ENCODE peak calls at places on chromosomes 7 and 10, in ten cellular contexts. B, L, G, E, D, O, N, C, S and Q are unnamed samples.

GRCh38 chr7:28169166-28169713 is 11.4 kb downstream of the JAZF1 start:
- DNase-seq in L (peak; percentile 73), D (no peak), N (no peak), E (no peak), G (no peak), O (no peak), C (no peak), S (no peak), B (no peak), Q (no peak)

GRCh38 chr10:78856421-78856820 is 212.3 kb upstream of the ZMIZ1 start:
- DNase-seq in N (no peak), C (peak; percentile 81), E (no peak), B (no peak), O (peak; percentile 79), D (no peak), L (no peak), G (peak; percentile 72), S (no peak), Q (no peak)

GRCh38 chr7:84248267-84248666 is 53.7 kb upstream of the SEMA3A start:
- DNase-seq in G (no peak), C (no peak), E (no peak), S (no peak), B (no peak), L (peak; percentile 73), N (no peak), D (no peak), O (no peak), Q (no peak)

GRCh38 chr7:46682841-46683624 is 762.0 kb upstream of the IGFBP3 start:
- DNase-seq in N (no peak), C (no peak), D (no peak), G (no peak), E (no peak), L (peak; percentile 3), O (no peak), S (no peak), B (no peak), Q (no peak)

GRCh38 chr10:49272251-49273081 is 26.5 kb upstream of the C10orf71 start:
- DNase-seq in G (peak; percentile 79), C (peak; percentile 50), S (no peak), L (peak; percentile 4), E (no peak), D (no peak), B (no peak), O (peak; percentile 39), N (no peak), Q (no peak)

GRCh38 chr10:29034592-29034991 is 254.3 kb upstream of the LYZL1 start:
- DNase-seq in L (no peak), S (no peak), G (no peak), D (no peak), C (no peak), N (no peak), E (no peak), B (no peak), O (no peak), Q (no peak)

GRCh38 chr7:117780832-117781231 is 92.4 kb downstream of the CTTNBP2 start:
- DNase-seq in S (no peak), N (no peak), L (peak; percentile 54), O (no peak), C (no peak), G (no peak), D (no peak), E (no peak), B (no peak), Q (no peak)

GRCh38 chr10:62829622-62830021 is 13.5 kb upstream of the EGR2 start:
- DNase-seq in O (no peak), L (no peak), G (no peak), C (no peak), B (no peak), N (no peak), S (no peak), D (no peak), E (no peak), Q (no peak)

GRCh38 chr10:110698782-110699201 is 54.7 kb downstream of the RBM20 start:
- DNase-seq in S (peak; percentile 79), O (no peak), B (no peak), C (no peak), E (no peak), L (peak; percentile 13), G (peak; percentile 56), N (no peak), D (no peak), Q (no peak)

GRCh38 chr10:14952851-14953451 is 945 bp downstream of the DCLRE1C start:
- DNase-seq in L (peak; percentile 16), E (no peak), B (no peak), N (no peak), C (no peak), O (no peak), G (no peak), D (no peak), S (no peak), Q (no peak)

GRCh38 chr10:112792487-112793196 is 157.4 kb upstream of the TCF7L2 start:
- DNase-seq in O (no peak), L (peak; percentile 56), E (no peak), N (no peak), D (peak; percentile 71), S (peak; percentile 86), G (no peak), C (no peak), B (peak; percentile 79), Q (no peak)

GRCh38 chr7:80900583-80901576 is 18.0 kb downstream of the SEMA3C start:
- DNase-seq in O (no peak), D (no peak), E (no peak), L (peak; percentile 74), G (no peak), B (no peak), S (no peak), C (no peak), N (no peak), Q (no peak)

GRCh38 chr7:55622241-55622835 is 50.0 kb upstream of the VOPP1 start:
- DNase-seq in B (no peak), L (no peak), C (no peak), G (no peak), O (no peak), N (no peak), S (no peak), D (no peak), E (no peak), Q (no peak)

GRCh38 chr7:42406358-42406757 is 169.3 kb upstream of the GLI3 start:
- DNase-seq in G (no peak), E (no peak), O (no peak), N (no peak), L (no peak), B (no peak), S (no peak), C (peak; percentile 60), D (no peak), Q (no peak)

GRCh38 chr7:79741684-79742083 is 288.2 kb upstream of the MAGI2 start:
- DNase-seq in D (no peak), C (no peak), B (no peak), O (no peak), E (no peak), S (no peak), N (no peak), G (no peak), L (no peak), Q (no peak)
- TF ChIP-seq CTCF in D (no peak), C (no peak), B (no peak), O (peak; percentile 41), E (no peak), S (no peak), N (peak; percentile 40), G (peak; percentile 26), L (peak; percentile 36), Q (peak; percentile 42)

GRCh38 chr10:7787857-7788639 is at the start of the genes ATP5F1C and KIN:
- DNase-seq in C (peak; percentile 99), D (peak; percentile 96), S (peak; percentile 98), E (peak; percentile 96), O (peak; percentile 99), B (peak; percentile 98), L (peak; percentile 95), N (peak; percentile 97), G (peak; percentile 98), Q (peak; percentile 98)
- TF ChIP-seq POLR2A in C (peak; percentile 67), D (peak; percentile 44), S (peak; percentile 84), E (peak; percentile 91), O (peak; percentile 91), B (peak; percentile 33), L (peak; percentile 73), N (peak; percentile 86), G (peak; percentile 63), Q (peak; percentile 80)

GRCh38 chr7:106354822-106355221 is 70.0 kb upstream of the NAMPT start:
- DNase-seq in G (no peak), O (no peak), B (no peak), S (no peak), L (no peak), D (no peak), N (no peak), C (no peak), E (no peak), Q (no peak)
- TF ChIP-seq CTCF in G (no peak), O (no peak), B (no peak), S (no peak), L (no peak), D (no peak), N (no peak), C (no peak), E (no peak), Q (no peak)

GRCh38 chr7:2864204-2864985 is 20.3 kb upstream of the GNA12 start:
- DNase-seq in G (no peak), B (no peak), E (no peak), O (no peak), N (no peak), L (no peak), S (no peak), C (no peak), D (no peak), Q (no peak)

GRCh38 chr7:2864999-2865670 is 21.0 kb upstream of the GNA12 start:
- DNase-seq in S (peak; percentile 85), L (peak; percentile 74), E (peak; percentile 84), C (no peak), D (no peak), B (peak; percentile 90), O (peak; percentile 84), G (peak; percentile 58), N (peak; percentile 78), Q (no peak)

GRCh38 chr7:2861509-2861908 is 17.4 kb upstream of the GNA12 start:
- DNase-seq in L (no peak), O (no peak), N (no peak), E (no peak), C (no peak), G (no peak), B (no peak), S (no peak), D (no peak), Q (no peak)

GRCh38 chr7:2862831-2863361 is 18.8 kb upstream of the GNA12 start:
- DNase-seq in C (no peak), E (no peak), N (no peak), S (no peak), G (no peak), O (peak; percentile 36), B (no peak), D (no peak), L (peak; percentile 75), Q (no peak)

DNA sequence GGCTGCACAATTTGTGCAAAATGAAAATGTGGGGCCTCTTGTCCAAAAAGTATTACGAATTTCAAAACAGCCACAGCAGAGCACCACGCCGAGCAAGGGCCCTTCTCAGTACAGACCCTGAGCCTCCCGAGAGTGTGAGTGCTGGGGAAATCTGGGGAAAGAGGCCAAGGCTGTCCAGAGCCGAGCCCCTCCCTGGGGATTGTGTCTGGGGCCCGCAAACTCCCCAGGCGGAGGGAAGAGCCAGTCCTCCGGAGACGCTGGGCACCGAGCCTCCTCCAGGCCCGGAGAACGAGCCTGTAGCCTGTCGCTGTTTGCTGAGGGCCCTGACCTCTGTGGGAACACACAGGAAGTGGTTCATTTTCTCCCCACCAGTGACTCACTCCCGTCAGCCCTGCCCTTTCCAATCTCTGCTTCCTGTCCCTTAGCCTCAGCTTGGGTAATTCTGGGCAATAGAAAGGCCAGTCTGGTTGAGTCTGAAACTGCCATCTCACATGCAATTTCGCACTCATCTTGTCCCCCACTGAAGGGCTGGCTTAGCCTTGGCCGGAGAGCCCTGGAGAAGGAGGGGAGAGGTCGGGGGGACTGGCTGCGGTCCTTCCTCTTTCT is 19.5 kb upstream of the GNA12 start:
- DNase-seq in G (peak; percentile 74), D (peak; percentile 65), S (peak; percentile 94), C (peak; percentile 85), O (peak; percentile 92), L (peak; percentile 97), N (peak; percentile 80), E (peak; percentile 75), B (peak; percentile 87), Q (peak; percentile 65)
- TF ChIP-seq POLR2A in G (no peak), D (no peak), S (no peak), C (no peak), O (peak; percentile 85), L (peak; percentile 87), N (no peak), E (peak; percentile 39), B (no peak), Q (peak; percentile 66)